ENCODE peak calls at places on chromosomes 6 and 20, in ten cellular contexts. B is T-helper 9 cell; J is left lung; R is foreskin fibroblast; W is NK-92 treated with Interleukin-12 subunit alpha and Interleukin-12 subunit beta, amount 100 ng/mL, for 24 hours; P is HEK293T; X is cardiac septum; N is activated CD4-positive, alpha-beta T cell treated with anti-CD3 and anti-CD28 coated beads for 24 hours; G is stimulated activated CD8-positive, alpha-beta memory T cell treated with anti-CD3 and anti-CD28 coated beads, Interleukin-7, amount 100 ng/mL, for 1 hour; A is mucosa of descending colon. V is an unnamed sample.

GRCh38 chr6:148491638-148492210 is 149.1 kb downstream of the SASH1 start:
- DNase-seq in B (no peak), J (no peak), R (peak), W (no peak), P (no peak), X (no peak), N (no peak), G (no peak), A (no peak), V (no peak)

GRCh38 chr6:34068462-34069044 is 77.3 kb downstream of the GRM4 start:
- DNase-seq in B (no peak), J (peak), R (no peak), W (no peak), P (no peak), X (no peak), N (no peak), G (no peak), A (no peak), V (no peak)

GRCh38 chr20:41956316-41957050 is 338.3 kb upstream of the CHD6 start:
- DNase-seq in B (no peak), J (no peak), R (no peak), W (no peak), P (peak), X (no peak), N (no peak), G (no peak), A (no peak), V (no peak)

GRCh38 chr6:118864330-118865166 is 29.4 kb upstream of the ASF1A start:
- DNase-seq in B (no peak), J (no peak), R (peak), W (no peak), P (no peak), X (no peak), N (no peak), G (no peak), A (no peak), V (no peak)

GRCh38 chr20:6686171-6686570 is 81.3 kb upstream of the BMP2 start:
- DNase-seq in B (no peak), J (no peak), R (no peak), W (no peak), P (no peak), X (no peak), N (no peak), G (no peak), A (no peak), V (no peak)

GRCh38 chr20:13436530-13436929 is 202.2 kb downstream of the TASP1 start:
- DNase-seq in B (no peak), J (no peak), R (no peak), W (no peak), P (no peak), X (no peak), N (no peak), G (no peak), A (no peak), V (no peak)

GRCh38 chr20:32984196-32984595 is 20.0 kb downstream of the SUN5 start:
- DNase-seq in B (no peak), J (no peak), R (no peak), W (no peak), P (peak), X (no peak), N (no peak), G (no peak), A (peak), V (no peak)

GRCh38 chr6:144244688-144245087 is 40.4 kb upstream of the UTRN start:
- DNase-seq in B (no peak), J (no peak), R (no peak), W (no peak), P (no peak), X (no peak), N (no peak), G (no peak), A (no peak), V (no peak)

GRCh38 chr6:148799647-148800046 is 52.8 kb downstream of the UST start:
- DNase-seq in B (no peak), J (no peak), R (no peak), W (no peak), P (no peak), X (no peak), N (no peak), G (no peak), A (no peak), V (no peak)

GRCh38 chr6:147347882-147348214 is 143.6 kb downstream of the STXBP5 start:
- DNase-seq in B (no peak), J (no peak), R (no peak), W (no peak), P (no peak), X (no peak), N (no peak), G (no peak), A (no peak), V (no peak)

GRCh38 chr6:136740050-136740974 is 52.0 kb downstream of the MAP3K5 start:
- DNase-seq in B (no peak), J (no peak), R (peak), W (no peak), P (no peak), X (no peak), N (no peak), G (no peak), A (no peak), V (no peak)

GRCh38 chr6:168376811-168377480 is 57.4 kb upstream of the DACT2 start:
- DNase-seq in B (no peak), J (peak), R (no peak), W (no peak), P (no peak), X (no peak), N (no peak), G (no peak), A (peak), V (no peak)

V was measured in GM18507.